ENCODE peak calls at places on chromosome 15, in four cellular contexts. O is thoracic aorta; V is NCI-H345; U is stimulated activated naive CD8-positive, alpha-beta T cell treated with anti-CD3 and anti-CD28 coated beads, Interleukin-15, amount 100 ng/mL, for 72 hours. P is an unnamed sample.

GRCh38 chr15:46955576-46955975 is 761.7 kb upstream of the SEMA6D start:
- DNase-seq in O (no peak), V (no peak), U (no peak), P (no peak)

GRCh38 chr15:67061811-67062348 is 3.5 kb upstream of the SMAD3 start:
- DNase-seq in O (no peak), V (no peak), U (no peak), P (no peak)

GRCh38 chr15:71219646-71220045 is 104.4 kb downstream of the THSD4 start:
- DNase-seq in O (no peak), V (no peak), U (no peak), P (no peak)

GRCh38 chr15:77830041-77830440 is 197.3 kb upstream of the LINGO1 start:
- DNase-seq in O (no peak), V (no peak), U (no peak), P (no peak)

GRCh38 chr15:31197497-31198414 is 96.2 kb upstream of the TRPM1 start:
- DNase-seq in O (no peak), V (no peak), U (peak; percentile 51), P (no peak)

GRCh38 chr15:64842986-64843561 is 1.4 kb downstream of the PLEKHO2 start:
- DNase-seq in O (no peak), V (no peak), U (no peak), P (peak; percentile 84)

GRCh38 chr15:39597751-39598185 is 16.9 kb downstream of the THBS1 start:
- DNase-seq in O (no peak), V (no peak), U (no peak), P (no peak)

GRCh38 chr15:31437686-31438085 is 111.1 kb downstream of the KLF13 start:
- DNase-seq in O (no peak), V (no peak), U (peak; percentile 81), P (no peak)

GRCh38 chr15:86231864-86232801 is 152.5 kb downstream of the AGBL1 start:
- DNase-seq in O (no peak), V (peak; percentile 23), U (peak; percentile 20), P (no peak)

GRCh38 chr15:51367322-51367976 is 26.0 kb downstream of the GLDN start:
- DNase-seq in O (no peak), V (no peak), U (no peak), P (no peak)

GRCh38 chr15:70054366-70054765 is 43.4 kb downstream of the TLE3 start:
- DNase-seq in O (no peak), V (no peak), U (no peak), P (peak; percentile 17)

GRCh38 chr15:56244811-56245576 is 1.3 kb upstream of the RFX7 start:
- DNase-seq in O (no peak), V (peak; percentile 49), U (peak; percentile 69), P (no peak)

GRCh38 chr15:77098572-77098971 is 27.7 kb upstream of the TSPAN3 start:
- DNase-seq in O (no peak), V (no peak), U (no peak), P (no peak)

GRCh38 chr15:82995076-82995475 is 9.1 kb downstream of the RAMAC start:
- DNase-seq in O (no peak), V (no peak), U (no peak), P (no peak)

GRCh38 chr15:67076147-67076843 is 10.9 kb downstream of the SMAD3 start:
- DNase-seq in O (peak; percentile 74), V (no peak), U (no peak), P (no peak)

GRCh38 chr15:63373330-63373729 is 8.3 kb downstream of the CA12 start:
- DNase-seq in O (no peak), V (no peak), U (no peak), P (no peak)

GRCh38 chr15:101554115-101554915 is 64.8 kb upstream of the PCSK6 start:
- DNase-seq in O (no peak), V (no peak), U (no peak), P (no peak)

GRCh38 chr15:49145651-49146609 is 9.5 kb downstream of the COPS2 start:
- DNase-seq in O (no peak), V (peak; percentile 23), U (no peak), P (no peak)

GRCh38 chr15:60840703-60841411 is 361.9 kb upstream of the ICE2 start:
- DNase-seq in O (no peak), V (no peak), U (peak; percentile 78), P (no peak)

GRCh38 chr15:48352474-48353072 is 21.3 kb downstream of the DUT start:
- DNase-seq in O (no peak), V (peak; percentile 68), U (peak; percentile 54), P (no peak)

GRCh38 chr15:76963596-76963995 is 31.3 kb upstream of the PSTPIP1 start:
- DNase-seq in O (no peak), V (no peak), U (no peak), P (no peak)

GRCh38 chr15:81060470-81060869 is 59.7 kb downstream of the TLNRD1 start:
- DNase-seq in O (no peak), V (no peak), U (no peak), P (no peak)

GRCh38 chr15:89320200-89320599 is 14.4 kb downstream of the POLG start:
- DNase-seq in O (no peak), V (no peak), U (no peak), P (no peak)

GRCh38 chr15:69718916-69719315 is 266.3 kb downstream of the RPLP1 start:
- DNase-seq in O (no peak), V (no peak), U (peak; percentile 49), P (peak; percentile 59)

GRCh38 chr15:91335702-91336101 is 235.6 kb downstream of the SV2B start:
- DNase-seq in O (no peak), V (no peak), U (no peak), P (no peak)

GRCh38 chr15:48641416-48641815 is 4.1 kb downstream of the FBN1 start:
- DNase-seq in O (no peak), V (no peak), U (no peak), P (no peak)

GRCh38 chr15:44836094-44836493 is 99.8 kb downstream of the TRIM69 start:
- DNase-seq in O (no peak), V (no peak), U (no peak), P (no peak)

GRCh38 chr15:79115461-79115860 is 24.9 kb upstream of the RASGRF1 start:
- DNase-seq in O (no peak), V (no peak), U (no peak), P (no peak)

GRCh38 chr15:34837246-34838016 is 42.1 kb upstream of the ACTC1 start:
- DNase-seq in O (no peak), V (no peak), U (no peak), P (peak; percentile 67)

P was measured in tibial artery.